ENCODE peak calls at places on chromosome 2, in ten cellular contexts. One of them, this sample, is unnamed. For H3K36me3, the result is how much of the 10 kb centered on the place peaks cover.

GRCh38 chr2:55779459-55780421 is 86.1 kb upstream of the PNPT1 start:
- DNase-seq in aorta: no peak
- DNase-seq in brain microvascular endothelial cell: peak
- DNase-seq in naive thymus-derived CD4-positive, alpha-beta T cell: no peak
- DNase-seq in heart right ventricle: no peak
- DNase-seq in uterus: no peak
- DNase-seq in H7: no peak
- DNase-seq in CD8-positive, alpha-beta memory T cell: no peak
- DNase-seq in iPS DF 6.9: no peak
- DNase-seq in spleen: no peak
- DNase-seq in this sample: no peak

GRCh38 chr2:157574165-157574564 is 54.5 kb downstream of the ACVR1C start:
- DNase-seq in aorta: no peak
- DNase-seq in brain microvascular endothelial cell: no peak
- DNase-seq in naive thymus-derived CD4-positive, alpha-beta T cell: no peak
- DNase-seq in heart right ventricle: no peak
- DNase-seq in uterus: no peak
- DNase-seq in H7: no peak
- DNase-seq in CD8-positive, alpha-beta memory T cell: no peak
- DNase-seq in iPS DF 6.9: no peak
- DNase-seq in spleen: no peak
- DNase-seq in this sample: no peak

GRCh38 chr2:239685965-239686364 is 285.1 kb upstream of the HDAC4 start:
- DNase-seq in aorta: no peak
- DNase-seq in brain microvascular endothelial cell: no peak
- DNase-seq in naive thymus-derived CD4-positive, alpha-beta T cell: no peak
- DNase-seq in heart right ventricle: no peak
- DNase-seq in uterus: no peak
- DNase-seq in H7: no peak
- DNase-seq in CD8-positive, alpha-beta memory T cell: no peak
- DNase-seq in iPS DF 6.9: no peak
- DNase-seq in spleen: no peak
- DNase-seq in this sample: no peak

GRCh38 chr2:128416366-128416765 is 97.7 kb upstream of the HS6ST1 start:
- DNase-seq in aorta: no peak
- DNase-seq in brain microvascular endothelial cell: no peak
- DNase-seq in naive thymus-derived CD4-positive, alpha-beta T cell: no peak
- DNase-seq in heart right ventricle: no peak
- DNase-seq in uterus: no peak
- DNase-seq in H7: peak
- DNase-seq in CD8-positive, alpha-beta memory T cell: no peak
- DNase-seq in iPS DF 6.9: no peak
- DNase-seq in spleen: peak
- DNase-seq in this sample: no peak

GRCh38 chr2:187499941-187500532 is 52.0 kb upstream of the CALCRL start:
- DNase-seq in aorta: peak
- DNase-seq in brain microvascular endothelial cell: peak
- DNase-seq in naive thymus-derived CD4-positive, alpha-beta T cell: no peak
- DNase-seq in heart right ventricle: peak
- DNase-seq in uterus: peak
- DNase-seq in H7: peak
- DNase-seq in CD8-positive, alpha-beta memory T cell: no peak
- DNase-seq in iPS DF 6.9: no peak
- DNase-seq in spleen: no peak
- DNase-seq in this sample: no peak

GRCh38 chr2:120936476-120937334 is 201.0 kb downstream of the GLI2 start:
- DNase-seq in aorta: no peak
- DNase-seq in brain microvascular endothelial cell: peak
- DNase-seq in naive thymus-derived CD4-positive, alpha-beta T cell: no peak
- DNase-seq in heart right ventricle: no peak
- DNase-seq in uterus: no peak
- DNase-seq in H7: no peak
- DNase-seq in CD8-positive, alpha-beta memory T cell: no peak
- DNase-seq in iPS DF 6.9: no peak
- DNase-seq in spleen: no peak
- DNase-seq in this sample: no peak

GRCh38 chr2:137952586-137953129 is 11.6 kb upstream of the HNMT start:
- DNase-seq in aorta: no peak
- DNase-seq in brain microvascular endothelial cell: no peak
- DNase-seq in naive thymus-derived CD4-positive, alpha-beta T cell: no peak
- DNase-seq in heart right ventricle: no peak
- DNase-seq in uterus: peak
- DNase-seq in H7: no peak
- DNase-seq in CD8-positive, alpha-beta memory T cell: no peak
- DNase-seq in iPS DF 6.9: no peak
- DNase-seq in spleen: no peak
- DNase-seq in this sample: no peak

GRCh38 chr2:11493282-11493681 is 27.3 kb upstream of the E2F6 start:
- DNase-seq in aorta: no peak
- DNase-seq in brain microvascular endothelial cell: no peak
- DNase-seq in naive thymus-derived CD4-positive, alpha-beta T cell: no peak
- DNase-seq in heart right ventricle: no peak
- DNase-seq in uterus: no peak
- DNase-seq in H7: no peak
- DNase-seq in CD8-positive, alpha-beta memory T cell: no peak
- DNase-seq in iPS DF 6.9: no peak
- DNase-seq in spleen: no peak
- DNase-seq in this sample: no peak

GRCh38 chr2:164710252-164710633 is 89.0 kb upstream of the GRB14 start:
- DNase-seq in aorta: no peak
- DNase-seq in brain microvascular endothelial cell: peak
- DNase-seq in naive thymus-derived CD4-positive, alpha-beta T cell: no peak
- DNase-seq in heart right ventricle: no peak
- DNase-seq in uterus: no peak
- DNase-seq in H7: no peak
- DNase-seq in CD8-positive, alpha-beta memory T cell: no peak
- DNase-seq in iPS DF 6.9: no peak
- DNase-seq in spleen: no peak
- DNase-seq in this sample: no peak

GRCh38 chr2:156038021-156038420 is 294.5 kb downstream of the NR4A2 start:
- DNase-seq in aorta: no peak
- DNase-seq in brain microvascular endothelial cell: no peak
- DNase-seq in naive thymus-derived CD4-positive, alpha-beta T cell: no peak
- DNase-seq in heart right ventricle: no peak
- DNase-seq in uterus: no peak
- DNase-seq in H7: no peak
- DNase-seq in CD8-positive, alpha-beta memory T cell: no peak
- DNase-seq in iPS DF 6.9: no peak
- DNase-seq in spleen: peak
- DNase-seq in this sample: no peak

GRCh38 chr2:156327835-156328401 is 4.6 kb downstream of the NR4A2 start:
- DNase-seq in aorta: no peak
- DNase-seq in brain microvascular endothelial cell: no peak
- DNase-seq in naive thymus-derived CD4-positive, alpha-beta T cell: no peak
- DNase-seq in heart right ventricle: no peak
- DNase-seq in uterus: no peak
- DNase-seq in H7: peak
- DNase-seq in CD8-positive, alpha-beta memory T cell: no peak
- DNase-seq in iPS DF 6.9: no peak
- DNase-seq in spleen: no peak
- DNase-seq in this sample: no peak

GRCh38 chr2:118223487-118224136 is 135.3 kb downstream of the INSIG2 start:
- DNase-seq in aorta: no peak
- DNase-seq in brain microvascular endothelial cell: no peak
- DNase-seq in naive thymus-derived CD4-positive, alpha-beta T cell: peak
- DNase-seq in heart right ventricle: no peak
- DNase-seq in uterus: no peak
- DNase-seq in H7: peak
- DNase-seq in CD8-positive, alpha-beta memory T cell: no peak
- DNase-seq in iPS DF 6.9: no peak
- DNase-seq in spleen: no peak
- DNase-seq in this sample: no peak

GRCh38 chr2:226554726-226555125 is 244.9 kb downstream of the IRS1 start:
- DNase-seq in aorta: no peak
- DNase-seq in brain microvascular endothelial cell: no peak
- DNase-seq in naive thymus-derived CD4-positive, alpha-beta T cell: no peak
- DNase-seq in heart right ventricle: no peak
- DNase-seq in uterus: no peak
- DNase-seq in H7: no peak
- DNase-seq in CD8-positive, alpha-beta memory T cell: no peak
- DNase-seq in iPS DF 6.9: no peak
- DNase-seq in spleen: no peak
- DNase-seq in this sample: no peak

GRCh38 chr2:207133862-207134519 is 31.8 kb downstream of the KLF7 start:
- DNase-seq in aorta: peak
- DNase-seq in brain microvascular endothelial cell: peak
- DNase-seq in naive thymus-derived CD4-positive, alpha-beta T cell: no peak
- DNase-seq in heart right ventricle: peak
- DNase-seq in uterus: peak
- DNase-seq in H7: no peak
- DNase-seq in CD8-positive, alpha-beta memory T cell: no peak
- DNase-seq in iPS DF 6.9: no peak
- DNase-seq in spleen: no peak
- DNase-seq in this sample: no peak

DNA sequence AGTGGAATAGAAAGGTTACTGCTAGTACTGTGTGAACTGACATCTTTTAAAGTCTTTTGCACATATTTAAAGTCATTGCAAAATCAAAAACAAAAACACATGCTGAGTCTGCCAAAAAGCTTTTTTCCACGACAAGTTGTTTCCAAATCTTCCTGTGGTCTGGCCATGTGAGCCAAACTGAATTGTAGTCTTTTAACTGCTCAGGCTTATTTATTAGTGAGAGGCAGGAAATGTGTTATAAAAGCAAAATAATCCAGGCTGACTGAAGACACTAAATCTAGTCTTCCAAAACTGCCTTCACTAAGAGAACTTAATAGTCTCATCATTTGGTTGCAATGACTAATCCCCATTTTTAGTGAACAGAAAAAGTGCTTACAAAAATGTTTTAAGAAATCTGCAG is 2.3 kb downstream of the KRCC1 start:
- DNase-seq in aorta: no peak
- DNase-seq in brain microvascular endothelial cell: no peak
- DNase-seq in naive thymus-derived CD4-positive, alpha-beta T cell: no peak
- DNase-seq in heart right ventricle: no peak
- DNase-seq in uterus: no peak
- DNase-seq in H7: no peak
- DNase-seq in CD8-positive, alpha-beta memory T cell: no peak
- DNase-seq in iPS DF 6.9: no peak
- DNase-seq in spleen: no peak
- DNase-seq in this sample: no peak
- H3K4me3 ChIP-seq in aorta: no peak
- H3K4me3 ChIP-seq in brain microvascular endothelial cell: no peak
- H3K4me3 ChIP-seq in naive thymus-derived CD4-positive, alpha-beta T cell: no peak
- H3K4me3 ChIP-seq in heart right ventricle: no peak
- H3K4me3 ChIP-seq in uterus: no peak
- H3K4me3 ChIP-seq in H7: no peak
- H3K4me3 ChIP-seq in CD8-positive, alpha-beta memory T cell: no peak
- H3K4me3 ChIP-seq in iPS DF 6.9: no peak
- H3K4me3 ChIP-seq in spleen: peak
- H3K4me3 ChIP-seq in this sample: no peak

GRCh38 chr2:238081561-238081960 is 18.6 kb upstream of the ESPNL start:
- DNase-seq in aorta: no peak
- DNase-seq in brain microvascular endothelial cell: no peak
- DNase-seq in naive thymus-derived CD4-positive, alpha-beta T cell: no peak
- DNase-seq in heart right ventricle: no peak
- DNase-seq in uterus: no peak
- DNase-seq in H7: no peak
- DNase-seq in CD8-positive, alpha-beta memory T cell: no peak
- DNase-seq in iPS DF 6.9: no peak
- DNase-seq in spleen: no peak
- DNase-seq in this sample: no peak

GRCh38 chr2:238081150-238081549 is 19.0 kb upstream of the ESPNL start:
- DNase-seq in aorta: no peak
- DNase-seq in brain microvascular endothelial cell: no peak
- DNase-seq in naive thymus-derived CD4-positive, alpha-beta T cell: no peak
- DNase-seq in heart right ventricle: no peak
- DNase-seq in uterus: no peak
- DNase-seq in H7: no peak
- DNase-seq in CD8-positive, alpha-beta memory T cell: no peak
- DNase-seq in iPS DF 6.9: no peak
- DNase-seq in spleen: no peak
- DNase-seq in this sample: no peak

GRCh38 chr2:238082151-238082550 is 18.0 kb upstream of the ESPNL start:
- DNase-seq in aorta: no peak
- DNase-seq in brain microvascular endothelial cell: no peak
- DNase-seq in naive thymus-derived CD4-positive, alpha-beta T cell: no peak
- DNase-seq in heart right ventricle: no peak
- DNase-seq in uterus: no peak
- DNase-seq in H7: peak
- DNase-seq in CD8-positive, alpha-beta memory T cell: no peak
- DNase-seq in iPS DF 6.9: no peak
- DNase-seq in spleen: no peak
- DNase-seq in this sample: no peak

GRCh38 chr2:238079874-238080327 is 19.1 kb downstream of the SCLY start:
- DNase-seq in aorta: no peak
- DNase-seq in brain microvascular endothelial cell: no peak
- DNase-seq in naive thymus-derived CD4-positive, alpha-beta T cell: no peak
- DNase-seq in heart right ventricle: no peak
- DNase-seq in uterus: no peak
- DNase-seq in H7: no peak
- DNase-seq in CD8-positive, alpha-beta memory T cell: no peak
- DNase-seq in iPS DF 6.9: no peak
- DNase-seq in spleen: no peak
- DNase-seq in this sample: no peak

DNA sequence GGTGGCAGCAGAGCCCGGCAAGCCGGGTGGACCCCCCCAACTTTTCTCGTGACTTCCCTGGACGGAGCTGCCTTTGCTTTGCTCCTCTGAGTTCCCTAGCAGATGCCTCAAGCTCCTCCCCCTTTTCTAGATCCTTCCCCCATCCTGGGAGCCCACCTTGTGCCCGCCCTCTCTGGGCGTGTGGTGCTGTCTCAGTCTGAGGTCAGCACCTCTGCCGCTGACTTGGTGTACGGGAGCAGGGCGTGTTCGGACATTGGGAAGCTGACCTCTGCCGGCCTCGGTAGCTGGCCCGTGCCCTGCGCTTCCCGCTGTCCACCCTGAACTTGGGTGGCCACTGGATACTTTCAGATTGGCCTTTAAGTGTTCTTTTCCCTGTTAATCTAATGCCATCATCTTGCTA is 19.6 kb upstream of the ESPNL start:
- DNase-seq in aorta: no peak
- DNase-seq in brain microvascular endothelial cell: no peak
- DNase-seq in naive thymus-derived CD4-positive, alpha-beta T cell: no peak
- DNase-seq in heart right ventricle: no peak
- DNase-seq in uterus: no peak
- DNase-seq in H7: peak
- DNase-seq in CD8-positive, alpha-beta memory T cell: no peak
- DNase-seq in iPS DF 6.9: no peak
- DNase-seq in spleen: no peak
- DNase-seq in this sample: no peak
- H3K36me3 ChIP-seq in aorta: under half
- H3K36me3 ChIP-seq in brain microvascular endothelial cell: under half
- H3K36me3 ChIP-seq in naive thymus-derived CD4-positive, alpha-beta T cell: half or more
- H3K36me3 ChIP-seq in heart right ventricle: under half
- H3K36me3 ChIP-seq in uterus: under half
- H3K36me3 ChIP-seq in H7: under half
- H3K36me3 ChIP-seq in CD8-positive, alpha-beta memory T cell: under half
- H3K36me3 ChIP-seq in iPS DF 6.9: under half
- H3K36me3 ChIP-seq in spleen: half or more
- H3K36me3 ChIP-seq in this sample: under half

GRCh38 chr2:17539993-17540812 is at the start of gene VSNL1:
- DNase-seq in aorta: peak
- DNase-seq in brain microvascular endothelial cell: peak
- DNase-seq in naive thymus-derived CD4-positive, alpha-beta T cell: no peak
- DNase-seq in heart right ventricle: peak
- DNase-seq in uterus: peak
- DNase-seq in H7: peak
- DNase-seq in CD8-positive, alpha-beta memory T cell: no peak
- DNase-seq in iPS DF 6.9: peak
- DNase-seq in spleen: peak
- DNase-seq in this sample: no peak
- H3K4me3 ChIP-seq in aorta: peak
- H3K4me3 ChIP-seq in brain microvascular endothelial cell: peak
- H3K4me3 ChIP-seq in naive thymus-derived CD4-positive, alpha-beta T cell: no peak
- H3K4me3 ChIP-seq in heart right ventricle: peak
- H3K4me3 ChIP-seq in uterus: peak
- H3K4me3 ChIP-seq in H7: peak
- H3K4me3 ChIP-seq in CD8-positive, alpha-beta memory T cell: no peak
- H3K4me3 ChIP-seq in iPS DF 6.9: peak
- H3K4me3 ChIP-seq in spleen: peak
- H3K4me3 ChIP-seq in this sample: no peak

GRCh38 chr2:212227755-212228154 is 310.8 kb downstream of the ERBB4 start:
- DNase-seq in aorta: peak
- DNase-seq in brain microvascular endothelial cell: peak
- DNase-seq in naive thymus-derived CD4-positive, alpha-beta T cell: no peak
- DNase-seq in heart right ventricle: peak
- DNase-seq in uterus: no peak
- DNase-seq in H7: no peak
- DNase-seq in CD8-positive, alpha-beta memory T cell: no peak
- DNase-seq in iPS DF 6.9: no peak
- DNase-seq in spleen: no peak
- DNase-seq in this sample: no peak
- H3K36me3 ChIP-seq in aorta: under half
- H3K36me3 ChIP-seq in brain microvascular endothelial cell: under half
- H3K36me3 ChIP-seq in naive thymus-derived CD4-positive, alpha-beta T cell: under half
- H3K36me3 ChIP-seq in heart right ventricle: under half
- H3K36me3 ChIP-seq in uterus: under half
- H3K36me3 ChIP-seq in H7: under half
- H3K36me3 ChIP-seq in CD8-positive, alpha-beta memory T cell: under half
- H3K36me3 ChIP-seq in iPS DF 6.9: under half
- H3K36me3 ChIP-seq in spleen: under half
- H3K36me3 ChIP-seq in this sample: under half